ENCODE peak calls at places on chromosomes 5 and 9, in nine cellular contexts. One of them, this sample, is unnamed.

GRCh38 chr5:168039485-168040005 is 251.9 kb upstream of the WWC1 start:
- DNase-seq in fibroblast of lung: no peak
- DNase-seq in fibroblast of mammary gland: no peak
- DNase-seq in heart right ventricle: no peak
- DNase-seq in cardiac muscle cell: no peak
- DNase-seq in fibroblast of the aortic adventitia: no peak
- DNase-seq in psoas muscle: no peak
- DNase-seq in esophagus muscularis mucosa: no peak
- DNase-seq in fibroblast of pulmonary artery: no peak
- DNase-seq in this sample: no peak

GRCh38 chr5:74934949-74935751 is 69.0 kb upstream of the FAM169A start:
- DNase-seq in cardiac muscle cell: no peak
- DNase-seq in fibroblast of lung: peak; percentile 54
- DNase-seq in psoas muscle: no peak
- DNase-seq in fibroblast of the aortic adventitia: peak; percentile 33
- DNase-seq in fibroblast of mammary gland: peak; percentile 75
- DNase-seq in esophagus muscularis mucosa: no peak
- DNase-seq in fibroblast of pulmonary artery: peak; percentile 36
- DNase-seq in heart right ventricle: no peak
- DNase-seq in this sample: peak; percentile 60

GRCh38 chr5:69024241-69024651 is 69.6 kb upstream of the SLC30A5 start:
- DNase-seq in esophagus muscularis mucosa: no peak
- DNase-seq in cardiac muscle cell: peak; percentile 65
- DNase-seq in heart right ventricle: no peak
- DNase-seq in psoas muscle: no peak
- DNase-seq in fibroblast of lung: peak; percentile 19
- DNase-seq in fibroblast of the aortic adventitia: peak; percentile 46
- DNase-seq in fibroblast of pulmonary artery: peak; percentile 67
- DNase-seq in fibroblast of mammary gland: peak; percentile 55
- DNase-seq in this sample: no peak

GRCh38 chr5:135215617-135215995 is 181.6 kb upstream of the PITX1 start:
- DNase-seq in fibroblast of lung: no peak
- DNase-seq in fibroblast of mammary gland: no peak
- DNase-seq in psoas muscle: no peak
- DNase-seq in heart right ventricle: no peak
- DNase-seq in esophagus muscularis mucosa: peak; percentile 68
- DNase-seq in fibroblast of the aortic adventitia: no peak
- DNase-seq in fibroblast of pulmonary artery: no peak
- DNase-seq in cardiac muscle cell: no peak
- DNase-seq in this sample: no peak

GRCh38 chr9:120040896-120041295 is 539.1 kb downstream of the CDK5RAP2 start:
- DNase-seq in psoas muscle: no peak
- DNase-seq in fibroblast of pulmonary artery: no peak
- DNase-seq in fibroblast of mammary gland: no peak
- DNase-seq in esophagus muscularis mucosa: no peak
- DNase-seq in fibroblast of the aortic adventitia: no peak
- DNase-seq in heart right ventricle: no peak
- DNase-seq in cardiac muscle cell: no peak
- DNase-seq in fibroblast of lung: no peak
- DNase-seq in this sample: no peak

GRCh38 chr9:135282001-135282731 is 194.7 kb downstream of the OLFM1 start:
- DNase-seq in fibroblast of lung: peak; percentile 5
- DNase-seq in fibroblast of pulmonary artery: peak; percentile 27
- DNase-seq in cardiac muscle cell: peak; percentile 17
- DNase-seq in psoas muscle: peak; percentile 68
- DNase-seq in esophagus muscularis mucosa: no peak
- DNase-seq in fibroblast of the aortic adventitia: peak; percentile 30
- DNase-seq in heart right ventricle: peak; percentile 72
- DNase-seq in fibroblast of mammary gland: peak; percentile 26
- DNase-seq in this sample: no peak

GRCh38 chr9:126491256-126491879 is 122.4 kb upstream of the LMX1B start:
- DNase-seq in psoas muscle: no peak
- DNase-seq in fibroblast of the aortic adventitia: peak; percentile 83
- DNase-seq in fibroblast of pulmonary artery: peak; percentile 77
- DNase-seq in heart right ventricle: no peak
- DNase-seq in cardiac muscle cell: peak; percentile 76
- DNase-seq in esophagus muscularis mucosa: no peak
- DNase-seq in fibroblast of mammary gland: peak; percentile 62
- DNase-seq in fibroblast of lung: peak; percentile 46
- DNase-seq in this sample: peak; percentile 68

GRCh38 chr5:113520429-113520828 is 6.9 kb downstream of the YTHDC2 start:
- DNase-seq in heart right ventricle: no peak
- DNase-seq in cardiac muscle cell: no peak
- DNase-seq in fibroblast of lung: peak; percentile 74
- DNase-seq in fibroblast of the aortic adventitia: peak; percentile 37
- DNase-seq in esophagus muscularis mucosa: no peak
- DNase-seq in psoas muscle: no peak
- DNase-seq in fibroblast of pulmonary artery: peak; percentile 28
- DNase-seq in fibroblast of mammary gland: peak; percentile 80
- DNase-seq in this sample: peak; percentile 39

GRCh38 chr5:179923422-179923821 is 15.7 kb upstream of the TBC1D9B start:
- DNase-seq in fibroblast of mammary gland: no peak
- DNase-seq in heart right ventricle: no peak
- DNase-seq in fibroblast of the aortic adventitia: no peak
- DNase-seq in psoas muscle: no peak
- DNase-seq in esophagus muscularis mucosa: peak; percentile 39
- DNase-seq in fibroblast of pulmonary artery: no peak
- DNase-seq in fibroblast of lung: no peak
- DNase-seq in cardiac muscle cell: no peak
- DNase-seq in this sample: no peak

GRCh38 chr9:25121811-25122210 is 556.4 kb downstream of the TUSC1 start:
- DNase-seq in psoas muscle: no peak
- DNase-seq in fibroblast of pulmonary artery: no peak
- DNase-seq in heart right ventricle: no peak
- DNase-seq in fibroblast of mammary gland: no peak
- DNase-seq in fibroblast of the aortic adventitia: no peak
- DNase-seq in esophagus muscularis mucosa: no peak
- DNase-seq in cardiac muscle cell: no peak
- DNase-seq in fibroblast of lung: no peak
- DNase-seq in this sample: no peak

GRCh38 chr5:23234153-23234729 is 273.2 kb upstream of the PRDM9 start:
- DNase-seq in psoas muscle: no peak
- DNase-seq in fibroblast of pulmonary artery: no peak
- DNase-seq in fibroblast of lung: no peak
- DNase-seq in esophagus muscularis mucosa: no peak
- DNase-seq in fibroblast of the aortic adventitia: no peak
- DNase-seq in heart right ventricle: no peak
- DNase-seq in fibroblast of mammary gland: no peak
- DNase-seq in cardiac muscle cell: no peak
- DNase-seq in this sample: no peak

GRCh38 chr5:102229685-102230084 is 66.4 kb downstream of the SLCO4C1 start:
- DNase-seq in heart right ventricle: no peak
- DNase-seq in fibroblast of lung: no peak
- DNase-seq in cardiac muscle cell: no peak
- DNase-seq in esophagus muscularis mucosa: no peak
- DNase-seq in psoas muscle: no peak
- DNase-seq in fibroblast of the aortic adventitia: no peak
- DNase-seq in fibroblast of mammary gland: no peak
- DNase-seq in fibroblast of pulmonary artery: no peak
- DNase-seq in this sample: no peak

GRCh38 chr5:5891350-5891749 is 468.9 kb downstream of the ICE1 start:
- DNase-seq in fibroblast of pulmonary artery: no peak
- DNase-seq in heart right ventricle: no peak
- DNase-seq in fibroblast of the aortic adventitia: no peak
- DNase-seq in psoas muscle: no peak
- DNase-seq in fibroblast of lung: peak; percentile 20
- DNase-seq in fibroblast of mammary gland: peak; percentile 47
- DNase-seq in esophagus muscularis mucosa: no peak
- DNase-seq in cardiac muscle cell: no peak
- DNase-seq in this sample: no peak

GRCh38 chr9:81861644-81862043 is 66.6 kb upstream of the SPATA31D4 start:
- DNase-seq in fibroblast of lung: peak; percentile 90
- DNase-seq in psoas muscle: no peak
- DNase-seq in cardiac muscle cell: no peak
- DNase-seq in esophagus muscularis mucosa: no peak
- DNase-seq in fibroblast of the aortic adventitia: peak; percentile 85
- DNase-seq in fibroblast of pulmonary artery: peak; percentile 67
- DNase-seq in heart right ventricle: no peak
- DNase-seq in fibroblast of mammary gland: peak; percentile 82
- DNase-seq in this sample: peak; percentile 73

GRCh38 chr5:113218906-113219517 is 215.8 kb downstream of the TSSK1B start:
- DNase-seq in fibroblast of lung: no peak
- DNase-seq in esophagus muscularis mucosa: peak; percentile 45
- DNase-seq in psoas muscle: no peak
- DNase-seq in fibroblast of pulmonary artery: no peak
- DNase-seq in heart right ventricle: no peak
- DNase-seq in fibroblast of the aortic adventitia: no peak
- DNase-seq in cardiac muscle cell: no peak
- DNase-seq in fibroblast of mammary gland: no peak
- DNase-seq in this sample: no peak

GRCh38 chr5:181200816-181201215 is 4.2 kb downstream of the TRIM7 start:
- DNase-seq in psoas muscle: no peak
- DNase-seq in cardiac muscle cell: no peak
- DNase-seq in fibroblast of pulmonary artery: no peak
- DNase-seq in heart right ventricle: no peak
- DNase-seq in esophagus muscularis mucosa: no peak
- DNase-seq in fibroblast of mammary gland: no peak
- DNase-seq in fibroblast of lung: no peak
- DNase-seq in fibroblast of the aortic adventitia: no peak
- DNase-seq in this sample: no peak

GRCh38 chr5:88746438-88746882 is 136.5 kb downstream of the MEF2C start:
- DNase-seq in fibroblast of the aortic adventitia: no peak
- DNase-seq in heart right ventricle: no peak
- DNase-seq in cardiac muscle cell: no peak
- DNase-seq in esophagus muscularis mucosa: no peak
- DNase-seq in fibroblast of lung: no peak
- DNase-seq in fibroblast of mammary gland: no peak
- DNase-seq in psoas muscle: no peak
- DNase-seq in fibroblast of pulmonary artery: no peak
- DNase-seq in this sample: no peak

GRCh38 chr5:117788596-117788995 is 1199.8 kb downstream of the DTWD2 start:
- DNase-seq in fibroblast of lung: no peak
- DNase-seq in fibroblast of mammary gland: no peak
- DNase-seq in fibroblast of pulmonary artery: peak; percentile 5
- DNase-seq in heart right ventricle: no peak
- DNase-seq in cardiac muscle cell: no peak
- DNase-seq in esophagus muscularis mucosa: no peak
- DNase-seq in fibroblast of the aortic adventitia: no peak
- DNase-seq in psoas muscle: no peak
- DNase-seq in this sample: no peak
- TF ChIP-seq CTCF in fibroblast of lung: no peak
- TF ChIP-seq CTCF in fibroblast of mammary gland: no peak
- TF ChIP-seq CTCF in fibroblast of pulmonary artery: no peak
- TF ChIP-seq CTCF in heart right ventricle: no peak
- TF ChIP-seq CTCF in cardiac muscle cell: no peak
- TF ChIP-seq CTCF in esophagus muscularis mucosa: no peak
- TF ChIP-seq CTCF in fibroblast of the aortic adventitia: no peak
- TF ChIP-seq CTCF in psoas muscle: no peak
- TF ChIP-seq CTCF in this sample: no peak

GRCh38 chr5:21823076-21823574 is 1030.0 kb downstream of the CDH12 start:
- DNase-seq in psoas muscle: no peak
- DNase-seq in fibroblast of lung: no peak
- DNase-seq in fibroblast of mammary gland: no peak
- DNase-seq in cardiac muscle cell: no peak
- DNase-seq in fibroblast of pulmonary artery: peak; percentile 13
- DNase-seq in esophagus muscularis mucosa: no peak
- DNase-seq in fibroblast of the aortic adventitia: no peak
- DNase-seq in heart right ventricle: no peak
- DNase-seq in this sample: no peak

GRCh38 chr5:21823588-21823987 is 1029.6 kb downstream of the CDH12 start:
- DNase-seq in fibroblast of lung: peak; percentile 14
- DNase-seq in heart right ventricle: no peak
- DNase-seq in esophagus muscularis mucosa: no peak
- DNase-seq in cardiac muscle cell: no peak
- DNase-seq in fibroblast of the aortic adventitia: no peak
- DNase-seq in psoas muscle: no peak
- DNase-seq in fibroblast of pulmonary artery: peak; percentile 39
- DNase-seq in fibroblast of mammary gland: peak; percentile 41
- DNase-seq in this sample: peak; percentile 17

GRCh38 chr5:21820527-21820926 is 1032.6 kb downstream of the CDH12 start:
- DNase-seq in fibroblast of pulmonary artery: no peak
- DNase-seq in esophagus muscularis mucosa: no peak
- DNase-seq in heart right ventricle: no peak
- DNase-seq in psoas muscle: no peak
- DNase-seq in fibroblast of mammary gland: no peak
- DNase-seq in cardiac muscle cell: no peak
- DNase-seq in fibroblast of lung: no peak
- DNase-seq in fibroblast of the aortic adventitia: no peak
- DNase-seq in this sample: no peak

DNA sequence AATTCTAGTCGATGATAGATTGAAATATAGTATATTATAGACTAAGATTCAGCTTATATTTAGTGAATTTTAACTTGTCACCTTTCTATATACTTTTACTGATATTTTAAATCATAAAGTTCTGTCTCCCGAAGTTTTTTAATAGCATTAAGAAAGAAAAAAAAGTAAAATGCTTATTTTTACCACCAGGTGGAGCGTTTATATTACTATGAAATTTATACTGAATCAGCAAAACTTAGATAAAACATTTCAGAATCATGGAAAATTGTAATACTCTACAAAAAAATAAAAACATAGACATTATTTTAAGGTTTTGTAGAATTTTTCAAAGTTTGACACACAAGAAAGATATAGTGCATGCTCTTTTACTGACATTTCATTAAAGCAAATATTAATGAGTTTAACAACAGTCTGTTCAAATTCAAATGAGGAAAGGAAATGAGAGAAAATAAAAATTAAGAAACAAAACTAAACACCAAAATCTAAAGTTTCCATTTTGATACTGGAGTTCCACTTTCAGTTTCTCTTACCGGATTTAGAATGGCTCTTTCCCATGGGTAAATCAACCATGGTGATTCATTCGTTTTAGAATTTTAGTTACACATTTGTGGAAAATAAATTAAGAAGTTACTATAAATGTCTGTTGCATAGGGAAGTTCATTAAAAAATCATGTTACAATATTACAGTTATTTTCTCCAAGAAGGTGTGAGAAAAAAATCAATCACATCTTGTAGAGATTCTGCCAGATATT is 1035.3 kb downstream of the CDH12 start:
- DNase-seq in fibroblast of pulmonary artery: peak; percentile 28
- DNase-seq in fibroblast of the aortic adventitia: peak; percentile 3
- DNase-seq in psoas muscle: no peak
- DNase-seq in esophagus muscularis mucosa: no peak
- DNase-seq in heart right ventricle: no peak
- DNase-seq in cardiac muscle cell: no peak
- DNase-seq in fibroblast of mammary gland: peak; percentile 51
- DNase-seq in fibroblast of lung: no peak
- DNase-seq in this sample: peak; percentile 19
- H3K4me3 ChIP-seq in fibroblast of pulmonary artery: peak overlapping the region; percentile 24
- H3K4me3 ChIP-seq in fibroblast of the aortic adventitia: no peak overlapping the region
- H3K4me3 ChIP-seq in psoas muscle: peak overlapping the region; percentile 6
- H3K4me3 ChIP-seq in esophagus muscularis mucosa: peak overlapping the region; percentile 22
- H3K4me3 ChIP-seq in heart right ventricle: peak overlapping the region; percentile 16
- H3K4me3 ChIP-seq in cardiac muscle cell: no peak overlapping the region
- H3K4me3 ChIP-seq in fibroblast of mammary gland: peak overlapping the region; percentile 12
- H3K4me3 ChIP-seq in fibroblast of lung: no peak overlapping the region
- H3K4me3 ChIP-seq in this sample: no peak overlapping the region

GRCh38 chr5:116492016-116492623 is 82.5 kb downstream of the SEMA6A start:
- DNase-seq in cardiac muscle cell: peak; percentile 30
- DNase-seq in esophagus muscularis mucosa: peak; percentile 10
- DNase-seq in psoas muscle: no peak
- DNase-seq in fibroblast of pulmonary artery: peak; percentile 96
- DNase-seq in heart right ventricle: no peak
- DNase-seq in fibroblast of lung: peak; percentile 93
- DNase-seq in fibroblast of the aortic adventitia: peak; percentile 95
- DNase-seq in fibroblast of mammary gland: peak; percentile 94
- DNase-seq in this sample: peak; percentile 94
- TF ChIP-seq CTCF in cardiac muscle cell: no peak
- TF ChIP-seq CTCF in esophagus muscularis mucosa: no peak
- TF ChIP-seq CTCF in psoas muscle: no peak
- TF ChIP-seq CTCF in fibroblast of pulmonary artery: no peak
- TF ChIP-seq CTCF in heart right ventricle: no peak
- TF ChIP-seq CTCF in fibroblast of lung: no peak
- TF ChIP-seq CTCF in fibroblast of the aortic adventitia: no peak
- TF ChIP-seq CTCF in fibroblast of mammary gland: no peak
- TF ChIP-seq CTCF in this sample: no peak

GRCh38 chr5:143791848-143792701 is 19.9 kb upstream of the HMHB1 start:
- DNase-seq in fibroblast of mammary gland: no peak
- DNase-seq in fibroblast of the aortic adventitia: no peak
- DNase-seq in heart right ventricle: no peak
- DNase-seq in esophagus muscularis mucosa: no peak
- DNase-seq in psoas muscle: no peak
- DNase-seq in fibroblast of pulmonary artery: peak; percentile 31
- DNase-seq in fibroblast of lung: peak; percentile 24
- DNase-seq in cardiac muscle cell: no peak
- DNase-seq in this sample: peak; percentile 10
- H3K4me3 ChIP-seq in fibroblast of mammary gland: no peak overlapping the region
- H3K4me3 ChIP-seq in fibroblast of the aortic adventitia: no peak overlapping the region
- H3K4me3 ChIP-seq in heart right ventricle: peak overlapping the region; percentile 26
- H3K4me3 ChIP-seq in esophagus muscularis mucosa: no peak overlapping the region
- H3K4me3 ChIP-seq in psoas muscle: no peak overlapping the region
- H3K4me3 ChIP-seq in fibroblast of pulmonary artery: no peak overlapping the region
- H3K4me3 ChIP-seq in fibroblast of lung: no peak overlapping the region
- H3K4me3 ChIP-seq in cardiac muscle cell: no peak overlapping the region
- H3K4me3 ChIP-seq in this sample: no peak overlapping the region